ENCODE peak calls at places on chromosomes 6 and 20, in seven cellular contexts. I, W, L, P, U, Q and D are unnamed samples.

GRCh38 chr6:136921521-136921935 is 573 bp upstream of the SLC35D3 start:
- DNase-seq in I (no peak), W (no peak), L (no peak), P (no peak), U (no peak), Q (no peak), D (no peak)

GRCh38 chr6:134003542-134003951 is 48.9 kb downstream of the SLC2A12 start:
- DNase-seq in I (no peak), W (no peak), L (no peak), P (no peak), U (no peak), Q (peak; percentile 48), D (no peak)

GRCh38 chr6:105499928-105500327 is 97.0 kb upstream of the PREP start:
- DNase-seq in I (no peak), W (no peak), L (no peak), P (no peak), U (no peak), Q (peak; percentile 52), D (no peak)

GRCh38 chr20:35144694-35145093 is 2.4 kb downstream of the EDEM2 start:
- DNase-seq in I (no peak), W (no peak), L (no peak), P (no peak), U (peak; percentile 36), Q (no peak), D (no peak)

GRCh38 chr6:38552136-38552535 is 87.6 kb downstream of the BTBD9 start:
- DNase-seq in I (no peak), W (no peak), L (no peak), P (no peak), U (peak; percentile 56), Q (no peak), D (no peak)

GRCh38 chr20:25195962-25196700 is 619 bp downstream of the ENTPD6 start:
- DNase-seq in I (peak; percentile 42), W (no peak), L (peak; percentile 35), P (no peak), U (no peak), Q (peak; percentile 5), D (no peak)

GRCh38 chr6:152794696-152795095 is 44.1 kb downstream of the VIP start:
- DNase-seq in I (no peak), W (no peak), L (no peak), P (no peak), U (no peak), Q (no peak), D (no peak)

GRCh38 chr6:29631860-29632731 is 887 bp downstream of the GABBR1 start:
- DNase-seq in I (no peak), W (no peak), L (peak; percentile 67), P (no peak), U (no peak), Q (peak; percentile 55), D (no peak)

GRCh38 chr6:131065112-131065823 is 2.2 kb upstream of the EPB41L2 start:
- DNase-seq in I (peak; percentile 88), W (no peak), L (no peak), P (no peak), U (no peak), Q (no peak), D (no peak)

DNA sequence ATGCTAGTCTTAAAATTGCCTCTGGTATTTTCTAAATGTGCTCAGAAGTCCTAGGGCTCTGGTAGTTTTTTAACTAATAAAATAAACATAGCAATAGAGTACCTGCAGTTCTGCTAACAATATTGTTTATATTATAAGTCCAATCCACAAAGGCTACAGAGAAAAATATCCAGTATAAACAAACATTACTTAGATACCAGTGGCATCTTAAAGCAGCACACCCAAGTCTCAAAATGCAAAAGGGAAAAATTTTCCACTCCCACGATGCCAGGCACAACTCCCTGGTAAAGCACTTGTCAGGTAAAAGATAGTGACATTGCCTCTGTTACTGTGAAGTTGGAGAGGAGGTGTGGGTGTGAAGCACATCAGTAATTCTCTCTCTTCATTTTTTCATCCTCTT is 123.3 kb downstream of the OGFRL1 start:
- DNase-seq in I (no peak), W (no peak), L (no peak), P (no peak), U (no peak), Q (no peak), D (no peak)
- H3K4me1 ChIP-seq in I (no peaks in the 10 kb centered on the region), W (no peaks in the 10 kb centered on the region), L (no peaks in the 10 kb centered on the region), P (no peaks in the 10 kb centered on the region), U (no peaks in the 10 kb centered on the region), Q (peaks cover 20% of the 10 kb centered on the region), D (peaks cover 3% of the 10 kb centered on the region)

GRCh38 chr20:52971498-52972189 is 514 bp upstream of the TSHZ2 start:
- DNase-seq in I (no peak), W (no peak), L (no peak), P (no peak), U (no peak), Q (no peak), D (no peak)

GRCh38 chr20:52972965-52973819 is 1.0 kb downstream of the TSHZ2 start:
- DNase-seq in I (no peak), W (no peak), L (no peak), P (no peak), U (no peak), Q (no peak), D (no peak)

GRCh38 chr20:52972190-52972937 is at the start of gene TSHZ2:
- DNase-seq in I (peak; percentile 24), W (no peak), L (no peak), P (no peak), U (no peak), Q (peak; percentile 1), D (no peak)

GRCh38 chr20:52975024-52975732 is 3.0 kb downstream of the TSHZ2 start:
- DNase-seq in I (no peak), W (no peak), L (no peak), P (no peak), U (peak; percentile 15), Q (no peak), D (no peak)

GRCh38 chr20:52974155-52974554 is 2.0 kb downstream of the TSHZ2 start:
- DNase-seq in I (no peak), W (no peak), L (no peak), P (no peak), U (peak; percentile 28), Q (no peak), D (no peak)
- H3K4me3 ChIP-seq in I (no peak overlapping the region), W (peak overlapping the region; percentile 44), L (no peak overlapping the region), P (no peak overlapping the region), U (no peak overlapping the region), Q (no peak overlapping the region), D (no peak overlapping the region)

GRCh38 chr6:132661906-132662305 is 2.9 kb upstream of the TAAR1 start:
- DNase-seq in I (no peak), W (no peak), L (no peak), P (no peak), U (no peak), Q (no peak), D (no peak)

GRCh38 chr6:132659082-132659481 is at the start of gene TAAR1:
- DNase-seq in I (no peak), W (no peak), L (no peak), P (no peak), U (no peak), Q (no peak), D (no peak)

GRCh38 chr6:132664309-132665034 is 5.5 kb upstream of the TAAR1 start:
- DNase-seq in I (no peak), W (no peak), L (no peak), P (no peak), U (no peak), Q (no peak), D (no peak)

GRCh38 chr6:132666118-132666517 is 7.1 kb upstream of the TAAR1 start:
- DNase-seq in I (no peak), W (no peak), L (no peak), P (no peak), U (no peak), Q (no peak), D (peak; percentile 20)

GRCh38 chr6:132663661-132664060 is 4.7 kb upstream of the TAAR1 start:
- DNase-seq in I (no peak), W (no peak), L (no peak), P (no peak), U (no peak), Q (peak; percentile 26), D (no peak)
- H3K4me1 ChIP-seq in I (no peaks in the 10 kb centered on the region), W (no peaks in the 10 kb centered on the region), L (no peaks in the 10 kb centered on the region), P (no peaks in the 10 kb centered on the region), U (no peaks in the 10 kb centered on the region), Q (no peaks in the 10 kb centered on the region), D (no peaks in the 10 kb centered on the region)

GRCh38 chr20:44646023-44646640 is 5.4 kb downstream of the ADA start:
- DNase-seq in I (no peak), W (no peak), L (no peak), P (no peak), U (peak; percentile 90), Q (peak; percentile 80), D (no peak)

GRCh38 chr20:44646641-44647274 is 4.7 kb downstream of the ADA start:
- DNase-seq in I (no peak), W (no peak), L (no peak), P (no peak), U (peak; percentile 90), Q (peak; percentile 77), D (no peak)

GRCh38 chr20:44648579-44648978 is 2.9 kb downstream of the ADA start:
- DNase-seq in I (peak; percentile 35), W (no peak), L (no peak), P (no peak), U (no peak), Q (no peak), D (no peak)

GRCh38 chr20:44649976-44650375 is 1.5 kb downstream of the ADA start:
- DNase-seq in I (no peak), W (no peak), L (no peak), P (no peak), U (no peak), Q (no peak), D (no peak)

DNA sequence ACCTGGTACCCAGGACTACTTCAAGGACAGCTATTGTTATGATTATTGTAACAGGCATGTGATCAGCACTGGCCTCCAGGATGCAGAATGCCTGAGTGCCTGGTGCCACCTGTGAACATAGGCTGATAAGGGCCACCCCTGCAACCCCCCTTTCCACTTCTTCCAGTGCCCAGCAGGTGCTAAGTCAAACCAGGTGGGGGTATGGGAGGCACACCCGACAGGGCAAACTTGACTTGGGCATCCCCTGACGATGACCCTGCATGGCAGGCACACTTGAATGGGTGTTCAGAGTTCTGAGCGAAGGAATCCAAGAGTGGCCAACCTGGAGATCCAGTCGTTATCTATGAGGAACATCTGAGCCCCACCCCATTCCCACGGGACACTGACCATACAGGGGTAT is 3.4 kb downstream of the ADA start:
- DNase-seq in I (no peak), W (no peak), L (no peak), P (no peak), U (no peak), Q (no peak), D (no peak)
- H3K4me3 ChIP-seq in I (no peak overlapping the region), W (no peak overlapping the region), L (no peak overlapping the region), P (no peak overlapping the region), U (peak overlapping the region; percentile 37), Q (no peak overlapping the region), D (no peak overlapping the region)

GRCh38 chr6:75272145-75272840 is 12.3 kb downstream of the TMEM30A start:
- DNase-seq in I (no peak), W (no peak), L (no peak), P (no peak), U (no peak), Q (peak; percentile 68), D (no peak)

GRCh38 chr6:75273009-75273408 is 11.6 kb downstream of the TMEM30A start:
- DNase-seq in I (no peak), W (no peak), L (no peak), P (no peak), U (no peak), Q (no peak), D (no peak)

GRCh38 chr6:75278474-75279077 is 6.0 kb downstream of the TMEM30A start:
- DNase-seq in I (no peak), W (no peak), L (no peak), P (no peak), U (no peak), Q (no peak), D (no peak)

GRCh38 chr6:75279418-75279817 is 5.2 kb downstream of the TMEM30A start:
- DNase-seq in I (no peak), W (no peak), L (no peak), P (no peak), U (no peak), Q (no peak), D (no peak)

GRCh38 chr6:75275067-75275466 is 9.5 kb downstream of the TMEM30A start:
- DNase-seq in I (peak; percentile 20), W (no peak), L (no peak), P (no peak), U (no peak), Q (peak; percentile 97), D (no peak)
- H3K4me1 ChIP-seq in I (peaks cover 30% of the 10 kb centered on the region), W (no peaks in the 10 kb centered on the region), L (peaks cover 12% of the 10 kb centered on the region), P (peaks cover 22% of the 10 kb centered on the region), U (no peaks in the 10 kb centered on the region), Q (peaks cover 24% of the 10 kb centered on the region), D (peaks cover 8% of the 10 kb centered on the region)